ENCODE peak calls at places on chromosomes 2 and 18, in four cellular contexts. W is K562, O is H1, K is HepG2. Z is an unnamed sample. For H4K20me1, the result is how much of the 10 kb centered on the place peaks cover.

GRCh38 chr2:119136872-119137271 is 21.7 kb downstream of the C1QL2 start:
- DNase-seq in W (no peak), O (no peak), K (no peak), Z (no peak)

GRCh38 chr2:66577331-66578041 is 142.6 kb downstream of the MEIS1 start:
- DNase-seq in W (no peak), O (peak), K (no peak), Z (no peak)

GRCh38 chr2:46763861-46764260 is 151.7 kb downstream of the MCFD2 start:
- DNase-seq in W (no peak), O (no peak), K (no peak), Z (no peak)

GRCh38 chr2:215749092-215749957 is 264.0 kb downstream of the MREG start:
- DNase-seq in W (no peak), O (no peak), K (peak), Z (no peak)

GRCh38 chr2:65072181-65072970 is 16.2 kb downstream of the CEP68 start:
- DNase-seq in W (no peak), O (no peak), K (no peak), Z (no peak)

GRCh38 chr2:55175254-55176093 is 56.6 kb downstream of the CLHC1 start:
- DNase-seq in W (peak), O (no peak), K (peak), Z (peak)

GRCh38 chr18:40904295-40904694 is 1050.7 kb upstream of the PIK3C3 start:
- DNase-seq in W (no peak), O (no peak), K (no peak), Z (no peak)

GRCh38 chr18:55233850-55234249 is 274.6 kb upstream of the CCDC68 start:
- DNase-seq in W (no peak), O (no peak), K (no peak), Z (peak)

GRCh38 chr18:23629444-23629946 is 33.2 kb downstream of the ANKRD29 start:
- DNase-seq in W (no peak), O (no peak), K (peak), Z (no peak)

DNA sequence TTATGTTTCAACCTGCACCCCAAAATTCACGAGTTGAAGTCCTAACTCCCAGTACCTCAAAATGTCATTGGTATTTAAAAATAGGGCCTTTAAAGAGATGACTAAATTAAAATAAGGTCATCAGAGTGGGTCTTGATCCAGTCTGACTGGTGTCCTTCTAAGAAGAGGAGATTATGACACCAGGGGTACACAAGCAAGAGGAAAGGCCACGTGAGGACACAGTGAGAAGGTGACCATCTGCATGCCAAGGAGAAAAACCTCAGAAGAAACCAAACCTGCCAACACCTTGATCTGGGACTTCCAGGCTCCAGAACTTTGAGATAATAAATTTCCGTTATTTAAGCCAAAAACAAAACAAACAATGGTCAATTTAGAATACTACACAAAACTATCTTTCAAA is 22.6 kb downstream of the ROCK2 start:
- DNase-seq in W (no peak), O (no peak), K (no peak), Z (no peak)
- H4K20me1 ChIP-seq in W (under half), O (under half), K (half or more), Z (under half)

GRCh38 chr2:133415210-133415876 is 152.9 kb downstream of the NCKAP5 start:
- DNase-seq in W (no peak), O (no peak), K (no peak), Z (no peak)
- TF ChIP-seq JUN in W (no peak), O (no peak), K (no peak), Z (no peak)

GRCh38 chr2:210917465-210917864 is 361.1 kb downstream of the CPS1 start:
- DNase-seq in W (no peak), O (no peak), K (no peak), Z (no peak)
- TF ChIP-seq CTCF in W (no peak), O (no peak), K (no peak), Z (no peak)

GRCh38 chr2:235543851-235544686 is 50.2 kb downstream of the AGAP1 start:
- DNase-seq in W (no peak), O (no peak), K (no peak), Z (no peak)

GRCh38 chr2:235545369-235546150 is 51.7 kb downstream of the AGAP1 start:
- DNase-seq in W (no peak), O (no peak), K (no peak), Z (no peak)

GRCh38 chr2:235543126-235543750 is 49.4 kb downstream of the AGAP1 start:
- DNase-seq in W (no peak), O (no peak), K (no peak), Z (no peak)

GRCh38 chr2:235546151-235546435 is 52.2 kb downstream of the AGAP1 start:
- DNase-seq in W (no peak), O (no peak), K (no peak), Z (no peak)

GRCh38 chr2:235544687-235544965 is 50.8 kb downstream of the AGAP1 start:
- DNase-seq in W (no peak), O (no peak), K (no peak), Z (no peak)
- H4K20me1 ChIP-seq in W (under half), O (under half), K (under half), Z (under half)

GRCh38 chr18:76657428-76657827 is 162.4 kb upstream of the ZNF516 start:
- DNase-seq in W (no peak), O (no peak), K (no peak), Z (no peak)
- TF ChIP-seq JUN in W (no peak), O (no peak), K (no peak), Z (no peak)

GRCh38 chr2:238754259-238754658 is 93.6 kb upstream of the TWIST2 start:
- DNase-seq in W (no peak), O (no peak), K (no peak), Z (no peak)
- TF ChIP-seq CTCF in W (peak), O (peak), K (peak), Z (no peak)

GRCh38 chr2:12726271-12726670 is 9.5 kb downstream of the TRIB2 start:
- DNase-seq in W (no peak), O (no peak), K (no peak), Z (no peak)
- H4K20me1 ChIP-seq in W (under half), O (half or more), K (under half), Z (under half)

GRCh38 chr2:177691177-177691576 is 298.6 kb downstream of the AGPS start:
- DNase-seq in W (no peak), O (no peak), K (no peak), Z (no peak)
- TF ChIP-seq JUN in W (no peak), O (no peak), K (no peak), Z (no peak)

GRCh38 chr2:10590742-10591141 is 99.0 kb downstream of the NOL10 start:
- DNase-seq in W (no peak), O (no peak), K (no peak), Z (no peak)
- TF ChIP-seq CTCF in W (no peak), O (no peak), K (no peak), Z (no peak)